ENCODE peak calls at places on chromosomes 4 and X, in nine cellular contexts. One of them, this sample, is unnamed.
A peak's percentile ranks its signal among the peaks of the same experiment; 100 is the strongest.

GRCh38 chr4:107131295-107131694 is 95.2 kb upstream of the DKK2 start:
- DNase-seq in HCT116: no peak
- DNase-seq in right lobe of liver: no peak
- DNase-seq in thyroid gland: no peak
- DNase-seq in breast epithelium: no peak
- DNase-seq in IMR-90: peak; percentile 6
- DNase-seq in adrenal gland: no peak
- DNase-seq in A549: no peak
- DNase-seq in ovary: no peak
- DNase-seq in this sample: no peak

GRCh38 chr4:15006416-15007024 is 4.2 kb downstream of the CPEB2 start:
- DNase-seq in ovary: no peak
- DNase-seq in HCT116: no peak
- DNase-seq in thyroid gland: no peak
- DNase-seq in breast epithelium: no peak
- DNase-seq in adrenal gland: no peak
- DNase-seq in IMR-90: peak; percentile 18
- DNase-seq in right lobe of liver: no peak
- DNase-seq in A549: no peak
- DNase-seq in this sample: no peak

GRCh38 chrX:16239211-16239610 is 71.9 kb downstream of the MAGEB17 start:
- DNase-seq in breast epithelium: no peak
- DNase-seq in A549: peak; percentile 29
- DNase-seq in adrenal gland: peak; percentile 18
- DNase-seq in thyroid gland: peak; percentile 1
- DNase-seq in ovary: no peak
- DNase-seq in HCT116: peak; percentile 35
- DNase-seq in right lobe of liver: no peak
- DNase-seq in IMR-90: peak; percentile 88
- DNase-seq in this sample: no peak

GRCh38 chrX:115650916-115651315 is 89.9 kb downstream of the PLS3 start:
- DNase-seq in right lobe of liver: no peak
- DNase-seq in ovary: peak; percentile 47
- DNase-seq in IMR-90: peak; percentile 47
- DNase-seq in thyroid gland: peak; percentile 8
- DNase-seq in adrenal gland: peak; percentile 33
- DNase-seq in HCT116: peak; percentile 23
- DNase-seq in breast epithelium: no peak
- DNase-seq in A549: peak; percentile 51
- DNase-seq in this sample: no peak

GRCh38 chr4:158134257-158134656 is 38.6 kb downstream of the GASK1B start:
- DNase-seq in HCT116: no peak
- DNase-seq in right lobe of liver: no peak
- DNase-seq in breast epithelium: no peak
- DNase-seq in IMR-90: no peak
- DNase-seq in ovary: no peak
- DNase-seq in thyroid gland: no peak
- DNase-seq in A549: no peak
- DNase-seq in adrenal gland: no peak
- DNase-seq in this sample: no peak

GRCh38 chr4:108224628-108225053 is 55.9 kb upstream of the LEF1 start:
- DNase-seq in thyroid gland: no peak
- DNase-seq in right lobe of liver: no peak
- DNase-seq in breast epithelium: no peak
- DNase-seq in HCT116: no peak
- DNase-seq in ovary: no peak
- DNase-seq in adrenal gland: peak; percentile 34
- DNase-seq in A549: peak; percentile 2
- DNase-seq in IMR-90: peak; percentile 13
- DNase-seq in this sample: no peak

GRCh38 chrX:107677501-107677901 is 49.2 kb downstream of the PRPS1 start:
- DNase-seq in adrenal gland: no peak
- DNase-seq in right lobe of liver: no peak
- DNase-seq in HCT116: no peak
- DNase-seq in IMR-90: no peak
- DNase-seq in A549: no peak
- DNase-seq in breast epithelium: no peak
- DNase-seq in thyroid gland: peak; percentile 23
- DNase-seq in ovary: no peak
- DNase-seq in this sample: no peak

GRCh38 chr4:138938371-138938699 is 77.2 kb upstream of the NOCT start:
- DNase-seq in adrenal gland: no peak
- DNase-seq in right lobe of liver: no peak
- DNase-seq in A549: peak; percentile 56
- DNase-seq in IMR-90: peak; percentile 65
- DNase-seq in ovary: no peak
- DNase-seq in HCT116: peak; percentile 27
- DNase-seq in thyroid gland: no peak
- DNase-seq in breast epithelium: no peak
- DNase-seq in this sample: no peak

GRCh38 chr4:184688447-184688846 is 38.9 kb downstream of the PRIMPOL start:
- DNase-seq in right lobe of liver: no peak
- DNase-seq in adrenal gland: no peak
- DNase-seq in IMR-90: peak; percentile 95
- DNase-seq in HCT116: peak; percentile 54
- DNase-seq in ovary: no peak
- DNase-seq in breast epithelium: no peak
- DNase-seq in A549: peak; percentile 54
- DNase-seq in thyroid gland: no peak
- DNase-seq in this sample: no peak

GRCh38 chr4:147056951-147057630 is 111.4 kb upstream of the TTC29 start:
- DNase-seq in A549: no peak
- DNase-seq in HCT116: no peak
- DNase-seq in ovary: no peak
- DNase-seq in adrenal gland: no peak
- DNase-seq in right lobe of liver: no peak
- DNase-seq in IMR-90: peak; percentile 14
- DNase-seq in breast epithelium: no peak
- DNase-seq in thyroid gland: no peak
- DNase-seq in this sample: no peak

GRCh38 chrX:20947411-20947912 is 426.8 kb upstream of the CNKSR2 start:
- DNase-seq in thyroid gland: no peak
- DNase-seq in A549: no peak
- DNase-seq in right lobe of liver: no peak
- DNase-seq in ovary: no peak
- DNase-seq in HCT116: no peak
- DNase-seq in IMR-90: no peak
- DNase-seq in breast epithelium: no peak
- DNase-seq in adrenal gland: no peak
- DNase-seq in this sample: no peak

DNA sequence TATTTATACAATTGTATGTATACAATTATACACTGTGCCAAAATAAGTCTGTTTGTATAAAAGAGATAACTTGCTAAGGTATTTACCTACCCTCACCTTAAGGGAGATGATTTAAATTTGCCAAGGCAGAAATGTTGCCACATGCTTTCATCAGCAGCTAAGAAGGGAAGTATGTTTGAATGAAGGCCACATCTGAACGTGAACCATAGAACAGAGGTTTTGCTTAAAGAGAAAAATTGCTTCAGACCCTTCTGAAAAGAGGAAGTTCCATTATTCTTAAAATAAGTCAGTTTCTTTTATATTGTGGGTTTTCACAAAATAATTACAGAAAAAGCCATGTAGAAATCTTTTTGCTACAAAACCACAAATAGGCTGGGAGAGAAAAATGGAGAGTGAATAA is 621.5 kb upstream of the HTR2C start:
- DNase-seq in HCT116: no peak
- DNase-seq in thyroid gland: no peak
- DNase-seq in right lobe of liver: no peak
- DNase-seq in ovary: no peak
- DNase-seq in A549: no peak
- DNase-seq in adrenal gland: no peak
- DNase-seq in IMR-90: no peak
- DNase-seq in breast epithelium: no peak
- DNase-seq in this sample: no peak
- H3K4me1 ChIP-seq in HCT116: no peaks in the 10 kb centered on the region
- H3K4me1 ChIP-seq in thyroid gland: no peaks in the 10 kb centered on the region
- H3K4me1 ChIP-seq in right lobe of liver: no peaks in the 10 kb centered on the region
- H3K4me1 ChIP-seq in ovary: no peaks in the 10 kb centered on the region
- H3K4me1 ChIP-seq in A549: no peaks in the 10 kb centered on the region
- H3K4me1 ChIP-seq in adrenal gland: no peaks in the 10 kb centered on the region
- H3K4me1 ChIP-seq in IMR-90: no peaks in the 10 kb centered on the region
- H3K4me1 ChIP-seq in breast epithelium: no peaks in the 10 kb centered on the region
- H3K4me1 ChIP-seq in this sample: no peaks in the 10 kb centered on the region

DNA sequence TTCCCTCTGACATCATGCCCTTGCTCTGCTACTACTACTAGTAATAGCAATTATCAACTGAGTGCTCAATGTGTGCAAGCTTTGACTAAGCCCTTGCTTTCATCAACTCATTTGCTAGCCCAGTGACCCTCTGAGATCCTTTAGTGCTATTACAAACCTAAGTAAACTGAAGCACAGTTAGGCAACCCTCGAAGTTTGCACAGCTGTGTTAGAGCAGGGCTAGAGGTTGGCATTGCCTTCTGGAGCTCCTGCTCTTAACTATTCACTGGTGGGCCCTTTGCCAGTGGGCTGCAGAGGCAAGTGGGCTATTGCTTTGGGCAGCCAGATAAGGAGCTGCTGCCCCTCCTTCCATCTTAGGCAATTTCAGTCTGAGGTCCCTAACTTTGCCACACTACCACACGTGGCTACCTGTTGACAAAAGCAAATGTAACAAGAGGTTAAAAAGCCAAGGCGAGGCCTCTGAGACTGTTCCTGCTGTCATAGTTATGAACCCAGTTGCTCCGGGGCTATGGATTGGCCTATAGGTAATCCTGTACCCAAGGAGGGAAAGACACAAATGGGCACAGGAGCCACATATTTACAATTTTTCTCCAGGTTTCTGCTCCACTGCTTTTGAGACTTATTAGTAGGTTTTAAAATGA is 41.5 kb upstream of the ANKRD50 start:
- DNase-seq in breast epithelium: no peak
- DNase-seq in right lobe of liver: peak; percentile 22
- DNase-seq in IMR-90: peak; percentile 41
- DNase-seq in adrenal gland: no peak
- DNase-seq in HCT116: no peak
- DNase-seq in A549: peak; percentile 19
- DNase-seq in thyroid gland: peak; percentile 5
- DNase-seq in ovary: no peak
- DNase-seq in this sample: no peak
- H3K27ac ChIP-seq in breast epithelium: no peak overlapping the region
- H3K27ac ChIP-seq in right lobe of liver: no peak overlapping the region
- H3K27ac ChIP-seq in IMR-90: peak overlapping the region; percentile 63
- H3K27ac ChIP-seq in adrenal gland: no peak overlapping the region
- H3K27ac ChIP-seq in HCT116: no peak overlapping the region
- H3K27ac ChIP-seq in A549: no peak overlapping the region
- H3K27ac ChIP-seq in thyroid gland: no peak overlapping the region
- H3K27ac ChIP-seq in ovary: no peak overlapping the region
- H3K27ac ChIP-seq in this sample: no peak overlapping the region

GRCh38 chrX:48802089-48802812 is 384 bp downstream of the HDAC6 start:
- DNase-seq in ovary: peak; percentile 84
- DNase-seq in thyroid gland: peak; percentile 90
- DNase-seq in right lobe of liver: peak; percentile 86
- DNase-seq in A549: peak; percentile 91
- DNase-seq in HCT116: peak; percentile 57
- DNase-seq in IMR-90: peak; percentile 60
- DNase-seq in breast epithelium: peak; percentile 82
- DNase-seq in adrenal gland: peak; percentile 89
- DNase-seq in this sample: peak; percentile 87
- TF ChIP-seq POLR2A in ovary: peak; percentile 67
- TF ChIP-seq POLR2A in thyroid gland: peak; percentile 68
- TF ChIP-seq POLR2A in right lobe of liver: peak; percentile 87
- TF ChIP-seq POLR2A in A549: peak; percentile 50
- TF ChIP-seq POLR2A in HCT116: peak; percentile 47
- TF ChIP-seq POLR2A in IMR-90: peak; percentile 63
- TF ChIP-seq POLR2A in breast epithelium: peak; percentile 65
- TF ChIP-seq POLR2A in adrenal gland: peak; percentile 55
- TF ChIP-seq POLR2A in this sample: peak; percentile 61

GRCh38 chr4:48193096-48193836 is 59.2 kb upstream of the TXK start:
- DNase-seq in right lobe of liver: no peak
- DNase-seq in A549: no peak
- DNase-seq in adrenal gland: no peak
- DNase-seq in breast epithelium: no peak
- DNase-seq in HCT116: no peak
- DNase-seq in thyroid gland: no peak
- DNase-seq in ovary: no peak
- DNase-seq in IMR-90: no peak
- DNase-seq in this sample: no peak
- H3K4me1 ChIP-seq in right lobe of liver: no peaks in the 10 kb centered on the region
- H3K4me1 ChIP-seq in A549: no peaks in the 10 kb centered on the region
- H3K4me1 ChIP-seq in adrenal gland: peaks cover 11% of the 10 kb centered on the region
- H3K4me1 ChIP-seq in breast epithelium: no peaks in the 10 kb centered on the region
- H3K4me1 ChIP-seq in HCT116: no peaks in the 10 kb centered on the region
- H3K4me1 ChIP-seq in thyroid gland: no peaks in the 10 kb centered on the region
- H3K4me1 ChIP-seq in ovary: no peaks in the 10 kb centered on the region
- H3K4me1 ChIP-seq in IMR-90: peaks cover 4% of the 10 kb centered on the region
- H3K4me1 ChIP-seq in this sample: peaks cover 2% of the 10 kb centered on the region

DNA sequence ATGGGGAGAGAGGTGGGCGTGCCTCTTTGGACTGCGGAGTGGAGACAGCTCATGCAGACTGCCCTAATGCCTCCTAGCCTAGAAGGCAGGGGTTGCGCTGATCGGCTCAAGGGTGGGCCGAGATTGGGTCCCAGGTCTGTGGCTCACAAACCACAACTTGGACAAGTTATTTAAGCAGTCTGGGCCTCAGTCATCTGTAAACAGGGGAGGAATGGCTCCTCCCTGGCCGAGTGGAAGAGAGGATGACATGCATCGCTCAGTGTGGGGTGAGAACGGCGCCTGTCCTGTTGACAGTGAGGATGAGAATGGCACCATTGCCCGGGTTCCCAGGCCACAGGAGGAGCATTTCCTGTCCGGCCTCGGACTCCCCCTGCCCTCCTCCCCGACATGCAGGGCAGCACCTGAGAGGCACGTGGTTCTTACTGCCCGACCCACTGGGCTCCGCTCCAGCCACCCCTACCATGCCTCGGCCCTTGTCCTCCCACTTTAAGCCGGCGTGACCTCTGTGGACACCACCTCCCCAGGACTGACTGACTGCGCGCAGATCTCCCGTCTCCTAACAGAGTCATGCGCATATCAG is 40.3 kb upstream of the GRPEL1 start:
- DNase-seq in thyroid gland: no peak
- DNase-seq in adrenal gland: no peak
- DNase-seq in A549: no peak
- DNase-seq in right lobe of liver: no peak
- DNase-seq in breast epithelium: no peak
- DNase-seq in IMR-90: no peak
- DNase-seq in HCT116: no peak
- DNase-seq in ovary: no peak
- DNase-seq in this sample: no peak
- H3K27ac ChIP-seq in thyroid gland: no peak overlapping the region
- H3K27ac ChIP-seq in adrenal gland: no peak overlapping the region
- H3K27ac ChIP-seq in A549: no peak overlapping the region
- H3K27ac ChIP-seq in right lobe of liver: no peak overlapping the region
- H3K27ac ChIP-seq in breast epithelium: no peak overlapping the region
- H3K27ac ChIP-seq in IMR-90: no peak overlapping the region
- H3K27ac ChIP-seq in HCT116: no peak overlapping the region
- H3K27ac ChIP-seq in ovary: no peak overlapping the region
- H3K27ac ChIP-seq in this sample: no peak overlapping the region

GRCh38 chrX:70289793-70290770 is at the start of the genes KIF4A and PDZD11:
- DNase-seq in breast epithelium: peak; percentile 76
- DNase-seq in ovary: peak; percentile 69
- DNase-seq in A549: peak; percentile 86
- DNase-seq in right lobe of liver: peak; percentile 85
- DNase-seq in thyroid gland: peak; percentile 78
- DNase-seq in adrenal gland: peak; percentile 84
- DNase-seq in HCT116: peak; percentile 63
- DNase-seq in IMR-90: peak; percentile 76
- DNase-seq in this sample: peak; percentile 84
- TF ChIP-seq POLR2A in breast epithelium: no peak
- TF ChIP-seq POLR2A in ovary: no peak
- TF ChIP-seq POLR2A in A549: peak; percentile 77
- TF ChIP-seq POLR2A in right lobe of liver: peak; percentile 32
- TF ChIP-seq POLR2A in thyroid gland: peak; percentile 40
- TF ChIP-seq POLR2A in adrenal gland: no peak
- TF ChIP-seq POLR2A in HCT116: peak; percentile 71
- TF ChIP-seq POLR2A in IMR-90: peak; percentile 23
- TF ChIP-seq POLR2A in this sample: peak; percentile 34

This sample was measured in heart left ventricle.